ENCODE peak calls at places on chromosomes 5 and 9, in eight cellular contexts. E is ELF-1, L is iPS DF 19.7, T is HT-29, I is A172, K is right cardiac atrium, P is T-helper 17 cell, U is NCI-H345. X is an unnamed sample.
A peak's percentile ranks its signal among the peaks of the same experiment; 100 is the strongest.

GRCh38 chr9:121880343-121880742 is 212.8 kb downstream of the TTLL11 start:
- DNase-seq in K (no peak), E (no peak), P (no peak), I (no peak), L (no peak), U (no peak), T (no peak), X (no peak)

GRCh38 chr5:35129276-35129675 is 81.5 kb upstream of the AGXT2 start:
- DNase-seq in I (peak; percentile 89), L (no peak), K (no peak), U (no peak), E (no peak), T (peak; percentile 81), P (no peak), X (no peak)

GRCh38 chr5:74864823-74865222 is 1.4 kb downstream of the FAM169A start:
- DNase-seq in P (no peak), U (no peak), L (no peak), E (no peak), K (no peak), I (no peak), T (no peak), X (no peak)

GRCh38 chr9:125525846-125526619 is 181.0 kb downstream of the MAPKAP1 start:
- DNase-seq in K (no peak), E (no peak), I (no peak), U (peak; percentile 38), T (no peak), L (no peak), P (no peak), X (no peak)

GRCh38 chr5:78025540-78025939 is 249.4 kb upstream of the TBCA start:
- DNase-seq in I (no peak), K (no peak), L (peak; percentile 54), E (peak; percentile 71), U (no peak), T (no peak), P (no peak), X (no peak)

GRCh38 chr5:65305913-65306312 is 175.8 kb downstream of the ADAMTS6 start:
- DNase-seq in P (no peak), T (peak; percentile 8), I (no peak), L (no peak), K (no peak), U (no peak), E (no peak), X (no peak)

GRCh38 chr9:110750272-110750671 is 81.7 kb downstream of the MUSK start:
- DNase-seq in E (no peak), L (no peak), P (no peak), K (peak; percentile 62), T (no peak), I (no peak), U (no peak), X (no peak)

GRCh38 chr5:36388288-36388687 is 86.6 kb upstream of the RANBP3L start:
- DNase-seq in P (no peak), T (no peak), K (no peak), L (no peak), E (no peak), I (no peak), U (no peak), X (no peak)

GRCh38 chr5:124655211-124655880 is 91.1 kb downstream of the ZNF608 start:
- DNase-seq in K (no peak), P (no peak), U (peak; percentile 77), L (no peak), T (no peak), E (no peak), I (no peak), X (peak; percentile 82)

GRCh38 chr5:36685631-36686147 is 79.3 kb downstream of the SLC1A3 start:
- DNase-seq in E (no peak), U (no peak), L (no peak), K (no peak), I (no peak), T (no peak), P (no peak), X (no peak)

GRCh38 chr5:74034738-74035137 is 408.7 kb downstream of the ARHGEF28 start:
- DNase-seq in T (peak; percentile 67), L (no peak), I (peak; percentile 86), P (no peak), U (no peak), E (no peak), K (no peak), X (no peak)

GRCh38 chr5:149257875-149258705 is 13.6 kb upstream of the AFAP1L1 start:
- DNase-seq in P (no peak), E (no peak), K (no peak), L (no peak), U (no peak), I (no peak), T (no peak), X (no peak)

GRCh38 chr5:167754501-167754941 is 536.9 kb upstream of the WWC1 start:
- DNase-seq in I (peak; percentile 87), U (no peak), K (no peak), T (no peak), E (no peak), P (no peak), L (no peak), X (no peak)

GRCh38 chr5:141359790-141360426 is at the start of gene PCDHGB2:
- DNase-seq in U (no peak), I (peak; percentile 27), K (no peak), P (no peak), E (no peak), T (peak; percentile 40), L (no peak), X (no peak)

GRCh38 chr9:98565152-98566135 is 143.3 kb downstream of the GABBR2 start:
- DNase-seq in K (no peak), U (no peak), L (no peak), T (no peak), I (no peak), P (no peak), E (no peak), X (no peak)

GRCh38 chr9:118577121-118577520 is 792.1 kb downstream of the BRINP1 start:
- DNase-seq in E (no peak), T (no peak), U (no peak), K (no peak), I (peak; percentile 80), L (no peak), P (no peak), X (no peak)

GRCh38 chr5:143168171-143168681 is 235.3 kb downstream of the NR3C1 start:
- DNase-seq in K (no peak), P (no peak), E (no peak), U (no peak), L (no peak), I (no peak), T (no peak), X (no peak)

GRCh38 chr5:92215116-92215515 is 832.0 kb upstream of the ARRDC3 start:
- DNase-seq in K (no peak), I (no peak), U (no peak), L (no peak), T (no peak), E (no peak), P (no peak), X (no peak)

GRCh38 chr5:128100860-128101557 is 17.4 kb downstream of the SLC12A2 start:
- DNase-seq in I (no peak), T (no peak), L (no peak), E (no peak), U (no peak), P (no peak), K (no peak), X (no peak)

GRCh38 chr9:129596541-129597328 is 24.2 kb downstream of the C9orf50 start:
- DNase-seq in U (no peak), L (no peak), T (peak; percentile 78), K (peak; percentile 80), P (no peak), E (peak; percentile 91), I (no peak), X (no peak)

GRCh38 chr5:157505496-157505895 is 45.5 kb downstream of the NIPAL4 start:
- DNase-seq in T (no peak), I (no peak), L (no peak), P (no peak), U (no peak), K (no peak), E (no peak), X (no peak)

GRCh38 chr9:469672-470040 is 255.0 kb downstream of the DOCK8 start:
- DNase-seq in P (peak; percentile 4), L (no peak), U (peak; percentile 65), I (no peak), E (peak; percentile 89), K (peak; percentile 25), T (no peak), X (peak; percentile 44)

GRCh38 chr5:135995979-135996378 is 32.8 kb upstream of the TGFBI start:
- DNase-seq in U (no peak), K (no peak), I (no peak), P (no peak), T (no peak), E (no peak), L (no peak), X (no peak)

GRCh38 chr9:18437315-18438200 is 36.4 kb upstream of the ADAMTSL1 start:
- DNase-seq in P (no peak), U (no peak), K (peak; percentile 60), E (peak; percentile 34), I (peak; percentile 44), T (no peak), L (no peak), X (no peak)

GRCh38 chr9:68498816-68499215 is 41.9 kb downstream of the TMEM252 start:
- DNase-seq in K (no peak), L (no peak), T (no peak), E (no peak), P (no peak), U (no peak), I (no peak), X (no peak)

GRCh38 chr9:127426756-127427155 is 2.6 kb downstream of the ZNF79 start:
- DNase-seq in L (no peak), U (no peak), P (no peak), K (no peak), I (no peak), E (no peak), T (no peak), X (no peak)

GRCh38 chr9:83620841-83621636 is 1.9 kb upstream of the IDNK start:
- DNase-seq in P (peak; percentile 33), T (peak; percentile 78), L (peak; percentile 40), U (peak; percentile 31), I (peak; percentile 64), K (peak; percentile 32), E (peak; percentile 88), X (peak; percentile 82)

GRCh38 chr5:111017731-111018130 is 53.8 kb upstream of the TSLP start:
- DNase-seq in P (no peak), E (no peak), L (no peak), U (no peak), K (no peak), T (no peak), I (no peak), X (no peak)

GRCh38 chr5:83077662-83078261 is 415 bp downstream of the XRCC4 start:
- DNase-seq in L (peak; percentile 9), I (no peak), E (no peak), U (no peak), K (no peak), T (no peak), P (no peak), X (peak; percentile 13)

GRCh38 chr5:175602171-175602570 is 55.7 kb upstream of the HRH2 start:
- DNase-seq in L (no peak), K (no peak), E (no peak), T (no peak), U (no peak), P (no peak), I (no peak), X (no peak)

GRCh38 chr9:109780453-109781033 is 545 bp downstream of the PALM2AKAP2 start:
- DNase-seq in L (no peak), I (peak; percentile 43), P (no peak), T (no peak), U (no peak), K (no peak), E (peak; percentile 40), X (no peak)

GRCh38 chr9:13181652-13182051 is 97.8 kb downstream of the MPDZ start:
- DNase-seq in I (peak; percentile 1), L (no peak), U (no peak), K (no peak), E (peak; percentile 81), P (no peak), T (no peak), X (no peak)

GRCh38 chr9:92680166-92681119 is 10.5 kb upstream of the IPPK start:
- DNase-seq in T (no peak), K (no peak), U (no peak), P (no peak), E (no peak), I (no peak), L (no peak), X (no peak)

GRCh38 chr5:90626493-90626892 is 67.9 kb downstream of the ADGRV1 start:
- DNase-seq in U (no peak), P (no peak), K (no peak), I (no peak), L (no peak), T (no peak), E (no peak), X (no peak)